ENCODE peak calls at places on chromosomes 3 and 15, in six cellular contexts. X, O, B, Q, H and W are unnamed samples.

GRCh38 chr3:110016235-110016634 is 678.9 kb upstream of the DPPA4 start:
- DNase-seq in B (no peak), Q (no peak), X (no peak), O (no peak), H (no peak), W (no peak)

GRCh38 chr3:186966406-186966805 is 36.1 kb downstream of the ST6GAL1 start:
- DNase-seq in O (no peak), X (no peak), H (no peak), Q (no peak), B (no peak), W (no peak)

GRCh38 chr3:15629860-15630597 is 28.5 kb downstream of the BTD start:
- DNase-seq in H (peak), O (peak), X (peak), Q (peak), B (peak), W (no peak)

GRCh38 chr3:176274161-176274560 is 923.1 kb downstream of the TBL1XR1 start:
- DNase-seq in O (no peak), H (no peak), B (no peak), Q (no peak), X (no peak), W (no peak)

GRCh38 chr15:89121414-89121813 is 33.2 kb downstream of the ABHD2 start:
- DNase-seq in H (no peak), Q (no peak), B (no peak), X (peak), O (no peak), W (no peak)

GRCh38 chr3:119293761-119294401 is at the start of gene ARHGAP31:
- DNase-seq in X (peak), O (no peak), Q (peak), B (peak), H (no peak), W (peak)

GRCh38 chr3:67578416-67578815 is 76.0 kb downstream of the SUCLG2 start:
- DNase-seq in B (no peak), Q (no peak), H (no peak), X (no peak), O (no peak), W (no peak)

GRCh38 chr3:79019137-79019923 is 748.5 kb downstream of the ROBO1 start:
- DNase-seq in B (peak), Q (no peak), X (peak), O (peak), H (no peak), W (peak)

GRCh38 chr3:129207347-129207947 is 23.8 kb upstream of the CNBP start:
- DNase-seq in Q (no peak), O (no peak), B (no peak), H (no peak), X (no peak), W (no peak)

GRCh38 chr3:186115229-186115996 is 6.5 kb upstream of the ETV5 start:
- DNase-seq in H (no peak), O (no peak), Q (no peak), X (no peak), B (no peak), W (no peak)

GRCh38 chr3:8581806-8582436 is 62.7 kb downstream of the SSUH2 start:
- DNase-seq in X (no peak), H (no peak), B (no peak), Q (no peak), O (no peak), W (no peak)

GRCh38 chr3:134486577-134487041 is 752 bp downstream of the CEP63 start:
- DNase-seq in H (no peak), X (no peak), Q (no peak), B (no peak), O (no peak), W (no peak)

GRCh38 chr3:127588675-127589577 is 1.6 kb downstream of the TPRA1 start:
- DNase-seq in O (no peak), H (no peak), Q (no peak), B (no peak), X (peak), W (no peak)

GRCh38 chr3:172915911-172916514 is 165.5 kb downstream of the ECT2 start:
- DNase-seq in B (no peak), O (no peak), X (no peak), Q (no peak), H (no peak), W (peak)

GRCh38 chr3:59769132-59769531 is 719.3 kb upstream of the CFAP20DC start:
- DNase-seq in Q (no peak), H (no peak), B (no peak), O (no peak), X (no peak), W (no peak)

GRCh38 chr3:160187288-160187687 is 37.9 kb upstream of the C3orf80 start:
- DNase-seq in H (no peak), X (no peak), Q (no peak), B (no peak), O (no peak), W (no peak)

GRCh38 chr3:52495777-52496602 is 852 bp downstream of the STAB1 start:
- DNase-seq in O (no peak), X (peak), Q (no peak), H (no peak), B (no peak), W (no peak)

GRCh38 chr15:95584088-95584487 is 746.4 kb upstream of the NR2F2 start:
- DNase-seq in B (no peak), X (no peak), O (no peak), Q (no peak), H (no peak), W (no peak)

GRCh38 chr3:5001805-5002173 is 22.6 kb downstream of the BHLHE40 start:
- DNase-seq in H (no peak), B (no peak), Q (no peak), X (no peak), O (no peak), W (no peak)

GRCh38 chr3:124364230-124365022 is 365.8 kb upstream of the UMPS start:
- DNase-seq in B (no peak), H (no peak), Q (no peak), O (no peak), X (no peak), W (no peak)

GRCh38 chr3:195909294-195909644 is 918 bp upstream of the TNK2 start:
- DNase-seq in H (no peak), O (no peak), X (no peak), Q (no peak), B (no peak), W (no peak)

GRCh38 chr15:85706779-85707518 is 87.8 kb downstream of the KLHL25 start:
- DNase-seq in X (no peak), Q (no peak), H (no peak), O (no peak), B (no peak), W (no peak)

GRCh38 chr3:134904333-134904771 is 109.3 kb downstream of the EPHB1 start:
- DNase-seq in Q (peak), B (no peak), O (no peak), H (no peak), X (no peak), W (no peak)

GRCh38 chr15:69443032-69443611 is 9.5 kb upstream of the RPLP1 start:
- DNase-seq in B (no peak), O (no peak), Q (no peak), X (no peak), H (no peak), W (no peak)

DNA sequence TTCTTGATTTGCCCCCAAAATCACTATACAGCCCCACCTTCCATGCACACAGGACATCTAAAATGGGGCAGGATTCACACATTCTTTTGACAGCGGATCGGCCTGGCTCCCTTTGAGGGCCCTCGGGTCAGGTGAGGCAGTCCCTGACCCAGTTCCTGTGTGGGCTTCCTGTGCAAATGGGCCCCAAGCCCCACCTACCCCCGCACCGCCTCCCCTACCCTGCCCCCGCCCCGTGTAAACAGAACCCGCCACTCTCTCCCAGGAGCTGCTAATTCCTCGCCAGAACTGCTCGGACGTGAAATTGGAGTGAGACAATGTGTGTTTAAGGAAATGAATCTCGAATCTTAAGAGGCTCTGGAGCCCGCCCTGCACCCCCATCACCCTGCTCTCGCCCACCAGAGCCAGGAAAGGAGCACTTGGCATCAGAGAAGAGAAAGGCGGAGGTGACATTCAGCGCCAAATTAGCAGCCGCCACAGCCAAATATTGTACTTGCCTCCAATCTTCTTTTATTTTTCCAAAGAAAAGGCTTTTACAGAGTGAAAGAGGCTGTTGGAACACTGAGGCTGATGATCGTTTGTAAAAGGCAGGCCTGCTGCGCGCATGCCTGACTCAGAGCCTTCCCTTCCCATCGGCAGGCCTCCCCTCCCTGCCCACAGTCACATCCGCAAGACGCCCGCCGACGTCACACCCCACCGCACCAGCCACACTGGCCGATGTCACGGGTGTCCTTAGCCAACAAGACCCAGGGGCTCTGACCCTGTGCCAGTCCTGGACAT is 53.1 kb downstream of the CACNA2D2 start:
- DNase-seq in B (peak), O (no peak), Q (no peak), X (peak), H (no peak), W (no peak)
- TF ChIP-seq POLR2AphosphoS5 in B (no peak), O (no peak), Q (no peak), X (no peak), H (no peak), W (no peak)

GRCh38 chr15:65189102-65189740 is 4.1 kb upstream of the CLPX start:
- DNase-seq in H (peak), X (peak), B (peak), Q (no peak), O (peak), W (peak)
- TF ChIP-seq POLR2AphosphoS5 in H (no peak), X (no peak), B (no peak), Q (no peak), O (no peak), W (no peak)

DNA sequence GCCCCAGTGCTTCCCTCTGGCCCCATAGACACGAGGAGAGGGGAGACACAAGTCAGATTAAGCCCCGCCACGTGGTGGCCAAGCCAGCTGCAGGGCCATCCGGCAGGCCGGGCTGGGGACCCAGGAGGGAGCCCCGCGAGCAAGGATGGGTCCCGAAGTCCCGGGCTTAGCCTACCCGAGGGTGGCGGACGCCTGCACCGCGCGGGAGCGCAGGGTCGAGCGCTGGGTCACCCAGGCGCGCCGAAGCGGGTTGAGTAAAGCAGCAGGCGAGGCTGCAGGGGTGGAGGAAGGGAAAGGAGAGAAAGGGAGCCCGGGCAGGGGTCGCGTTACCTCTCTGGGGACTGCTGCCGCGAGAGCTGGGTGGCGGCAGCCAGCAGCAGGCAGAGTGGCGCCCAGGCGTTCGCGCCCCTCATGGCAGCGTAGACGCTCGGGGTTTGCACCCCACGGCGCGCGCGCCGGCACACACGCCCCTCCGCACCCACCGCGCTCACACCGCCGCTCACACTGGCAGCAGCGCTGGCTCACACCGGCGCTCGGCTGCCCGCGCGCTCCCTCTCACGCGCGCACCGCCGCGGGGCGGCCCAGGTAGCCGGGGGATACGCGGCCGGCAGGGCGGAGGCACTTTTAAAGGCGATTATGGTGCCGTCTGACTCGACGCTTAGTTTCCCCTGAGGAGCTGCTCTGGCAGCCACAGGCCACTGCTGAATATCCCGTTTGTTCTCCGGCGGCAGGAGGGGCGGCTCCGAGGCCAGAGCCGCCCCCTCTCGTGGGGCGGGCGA is at the start of gene PCOLCE2:
- DNase-seq in X (no peak), H (peak), O (no peak), B (peak), Q (peak), W (no peak)
- TF ChIP-seq POLR2AphosphoS5 in X (no peak), H (peak), O (no peak), B (no peak), Q (no peak), W (no peak)

GRCh38 chr3:194130807-194131589 is 5.0 kb upstream of the HES1 start:
- DNase-seq in H (no peak), X (peak), Q (no peak), B (no peak), O (no peak), W (no peak)
- TF ChIP-seq POLR2AphosphoS5 in H (no peak), X (peak), Q (peak), B (no peak), O (no peak), W (no peak)

GRCh38 chr3:18445421-18446066 is 20.4 kb upstream of the SATB1 start:
- DNase-seq in O (no peak), X (no peak), H (no peak), B (peak), Q (no peak), W (no peak)
- TF ChIP-seq POLR2AphosphoS5 in O (no peak), X (no peak), H (no peak), B (no peak), Q (no peak), W (no peak)

GRCh38 chr3:23232016-23232415 is 28.9 kb downstream of the UBE2E2 start:
- DNase-seq in H (no peak), B (no peak), X (no peak), O (no peak), Q (no peak), W (no peak)
- TF ChIP-seq POLR2AphosphoS5 in H (no peak), B (no peak), X (no peak), O (no peak), Q (no peak), W (no peak)

DNA sequence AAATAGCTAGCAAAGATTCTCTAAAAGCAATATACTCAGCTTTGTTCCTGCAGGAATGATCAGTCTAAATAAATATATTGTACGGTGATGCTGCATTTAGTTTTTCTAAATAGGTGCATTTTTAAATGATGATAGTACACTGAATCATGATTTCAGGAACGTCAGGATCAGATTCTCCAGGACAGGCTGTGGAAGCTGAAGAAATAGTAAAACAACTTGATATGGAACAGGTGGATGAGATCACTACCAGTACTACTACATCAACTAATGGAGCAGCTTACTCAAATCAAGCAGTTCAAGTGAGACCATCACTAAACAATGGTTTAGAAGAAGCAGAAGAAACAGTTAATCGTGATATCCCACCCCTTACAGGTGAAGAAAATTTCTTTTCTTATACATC is 46.3 kb upstream of the EIF3J start:
- DNase-seq in X (no peak), H (no peak), O (no peak), Q (no peak), B (no peak), W (no peak)
- TF ChIP-seq POLR2AphosphoS5 in X (no peak), H (no peak), O (no peak), Q (no peak), B (no peak), W (no peak)

GRCh38 chr3:148938306-148938705 is 53.0 kb upstream of the GYG1 start:
- DNase-seq in B (no peak), Q (no peak), X (no peak), H (no peak), O (no peak), W (no peak)

GRCh38 chr3:148938931-148939330 is 52.4 kb upstream of the GYG1 start:
- DNase-seq in B (no peak), Q (no peak), O (no peak), H (no peak), X (no peak), W (no peak)

GRCh38 chr3:148948913-148949657 is 42.3 kb upstream of the GYG1 start:
- DNase-seq in Q (no peak), H (no peak), O (no peak), X (no peak), B (no peak), W (no peak)

GRCh38 chr3:148940983-148941382 is 50.4 kb upstream of the GYG1 start:
- DNase-seq in H (no peak), O (no peak), Q (no peak), B (no peak), X (no peak), W (no peak)

DNA sequence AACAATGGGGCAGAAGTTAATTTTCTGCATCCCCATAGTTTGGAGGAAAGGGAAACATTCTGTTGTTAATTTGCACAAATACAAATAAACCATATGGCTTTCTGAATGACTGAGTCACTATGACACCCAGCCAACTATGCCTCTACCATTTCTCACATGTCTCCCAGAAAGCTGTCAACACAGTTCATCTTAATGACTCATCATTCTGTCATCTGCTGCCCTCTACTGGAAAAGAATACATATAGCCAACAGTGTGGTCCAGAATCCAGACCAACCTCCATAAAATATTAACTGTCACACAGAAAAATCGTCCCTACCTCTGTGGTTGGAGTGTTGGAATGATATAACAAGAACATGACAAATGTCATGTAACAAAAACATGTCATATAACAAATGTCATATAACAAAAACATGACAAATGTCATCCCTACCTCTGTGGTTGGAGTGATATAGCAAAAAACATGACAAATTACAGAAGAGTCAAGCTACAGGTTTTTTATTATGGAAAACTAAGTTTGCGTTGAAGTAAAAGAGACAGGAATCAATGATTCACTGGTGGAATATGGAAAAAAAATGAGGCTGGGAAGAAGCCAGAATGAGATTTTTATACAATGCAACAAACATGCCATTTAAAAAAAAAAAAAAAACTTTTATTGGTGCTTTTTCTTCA is 47.7 kb upstream of the GYG1 start:
- DNase-seq in B (no peak), H (peak), Q (peak), X (peak), O (peak), W (peak)
- TF ChIP-seq POLR2AphosphoS5 in B (no peak), H (peak), Q (no peak), X (no peak), O (no peak), W (no peak)